ENCODE peak calls at places on chromosome 2, in eight cellular contexts. One of them, this sample, is unnamed.

GRCh38 chr2:195319548-195320415 is 337.2 kb upstream of the SLC39A10 start:
- DNase-seq in K562: no peak
- DNase-seq in CD8-positive, alpha-beta memory T cell: no peak
- DNase-seq in effector memory CD4-positive, alpha-beta T cell: no peak
- DNase-seq in lower leg skin: no peak
- DNase-seq in neural progenitor cell: no peak
- DNase-seq in naive thymus-derived CD4-positive, alpha-beta T cell: no peak
- DNase-seq in choroid plexus epithelial cell: no peak
- DNase-seq in this sample: peak

GRCh38 chr2:46615555-46616487 is 136.5 kb downstream of the TMEM247 start:
- DNase-seq in CD8-positive, alpha-beta memory T cell: peak
- DNase-seq in naive thymus-derived CD4-positive, alpha-beta T cell: no peak
- DNase-seq in K562: no peak
- DNase-seq in choroid plexus epithelial cell: peak
- DNase-seq in lower leg skin: no peak
- DNase-seq in effector memory CD4-positive, alpha-beta T cell: no peak
- DNase-seq in neural progenitor cell: peak
- DNase-seq in this sample: peak

GRCh38 chr2:240946654-240947053 is 40.5 kb downstream of the CROCC2 start:
- DNase-seq in lower leg skin: peak
- DNase-seq in naive thymus-derived CD4-positive, alpha-beta T cell: peak
- DNase-seq in choroid plexus epithelial cell: no peak
- DNase-seq in effector memory CD4-positive, alpha-beta T cell: no peak
- DNase-seq in CD8-positive, alpha-beta memory T cell: no peak
- DNase-seq in K562: no peak
- DNase-seq in neural progenitor cell: no peak
- DNase-seq in this sample: peak

GRCh38 chr2:104547251-104547650 is 306.7 kb upstream of the POU3F3 start:
- DNase-seq in neural progenitor cell: no peak
- DNase-seq in lower leg skin: no peak
- DNase-seq in choroid plexus epithelial cell: no peak
- DNase-seq in effector memory CD4-positive, alpha-beta T cell: no peak
- DNase-seq in naive thymus-derived CD4-positive, alpha-beta T cell: no peak
- DNase-seq in K562: no peak
- DNase-seq in CD8-positive, alpha-beta memory T cell: no peak
- DNase-seq in this sample: no peak

GRCh38 chr2:15748736-15749323 is 157.2 kb downstream of the DDX1 start:
- DNase-seq in K562: peak
- DNase-seq in neural progenitor cell: peak
- DNase-seq in lower leg skin: peak
- DNase-seq in choroid plexus epithelial cell: peak
- DNase-seq in CD8-positive, alpha-beta memory T cell: no peak
- DNase-seq in effector memory CD4-positive, alpha-beta T cell: no peak
- DNase-seq in naive thymus-derived CD4-positive, alpha-beta T cell: no peak
- DNase-seq in this sample: peak

GRCh38 chr2:230748087-230748486 is 35.4 kb downstream of the CAB39 start:
- DNase-seq in CD8-positive, alpha-beta memory T cell: no peak
- DNase-seq in choroid plexus epithelial cell: no peak
- DNase-seq in lower leg skin: no peak
- DNase-seq in effector memory CD4-positive, alpha-beta T cell: no peak
- DNase-seq in K562: no peak
- DNase-seq in naive thymus-derived CD4-positive, alpha-beta T cell: no peak
- DNase-seq in neural progenitor cell: no peak
- DNase-seq in this sample: peak

GRCh38 chr2:182496596-182496995 is 69.8 kb upstream of the PDE1A start:
- DNase-seq in naive thymus-derived CD4-positive, alpha-beta T cell: no peak
- DNase-seq in lower leg skin: no peak
- DNase-seq in neural progenitor cell: no peak
- DNase-seq in effector memory CD4-positive, alpha-beta T cell: no peak
- DNase-seq in choroid plexus epithelial cell: no peak
- DNase-seq in CD8-positive, alpha-beta memory T cell: no peak
- DNase-seq in K562: no peak
- DNase-seq in this sample: no peak

GRCh38 chr2:64393611-64394010 is 60.4 kb upstream of the LGALSL start:
- DNase-seq in choroid plexus epithelial cell: no peak
- DNase-seq in naive thymus-derived CD4-positive, alpha-beta T cell: no peak
- DNase-seq in effector memory CD4-positive, alpha-beta T cell: no peak
- DNase-seq in neural progenitor cell: no peak
- DNase-seq in K562: no peak
- DNase-seq in lower leg skin: peak
- DNase-seq in CD8-positive, alpha-beta memory T cell: no peak
- DNase-seq in this sample: peak

GRCh38 chr2:190547914-190548313 is 13.4 kb upstream of the NEMP2 start:
- DNase-seq in choroid plexus epithelial cell: no peak
- DNase-seq in lower leg skin: no peak
- DNase-seq in CD8-positive, alpha-beta memory T cell: no peak
- DNase-seq in neural progenitor cell: no peak
- DNase-seq in naive thymus-derived CD4-positive, alpha-beta T cell: no peak
- DNase-seq in effector memory CD4-positive, alpha-beta T cell: no peak
- DNase-seq in K562: no peak
- DNase-seq in this sample: peak

GRCh38 chr2:26757873-26758789 is 6.0 kb upstream of the SLC35F6 start:
- DNase-seq in choroid plexus epithelial cell: peak
- DNase-seq in K562: no peak
- DNase-seq in neural progenitor cell: no peak
- DNase-seq in effector memory CD4-positive, alpha-beta T cell: no peak
- DNase-seq in CD8-positive, alpha-beta memory T cell: no peak
- DNase-seq in lower leg skin: no peak
- DNase-seq in naive thymus-derived CD4-positive, alpha-beta T cell: no peak
- DNase-seq in this sample: peak

GRCh38 chr2:75429036-75429435 is 131.7 kb downstream of the EVA1A start:
- DNase-seq in choroid plexus epithelial cell: no peak
- DNase-seq in neural progenitor cell: no peak
- DNase-seq in naive thymus-derived CD4-positive, alpha-beta T cell: no peak
- DNase-seq in CD8-positive, alpha-beta memory T cell: no peak
- DNase-seq in K562: no peak
- DNase-seq in effector memory CD4-positive, alpha-beta T cell: no peak
- DNase-seq in lower leg skin: no peak
- DNase-seq in this sample: no peak

GRCh38 chr2:54726940-54727339 is 3.5 kb downstream of the EML6 start:
- DNase-seq in CD8-positive, alpha-beta memory T cell: no peak
- DNase-seq in lower leg skin: no peak
- DNase-seq in effector memory CD4-positive, alpha-beta T cell: no peak
- DNase-seq in K562: no peak
- DNase-seq in naive thymus-derived CD4-positive, alpha-beta T cell: no peak
- DNase-seq in choroid plexus epithelial cell: no peak
- DNase-seq in neural progenitor cell: no peak
- DNase-seq in this sample: no peak

GRCh38 chr2:105861198-105861597 is 116.5 kb downstream of the NCK2 start:
- DNase-seq in naive thymus-derived CD4-positive, alpha-beta T cell: no peak
- DNase-seq in lower leg skin: peak
- DNase-seq in choroid plexus epithelial cell: no peak
- DNase-seq in CD8-positive, alpha-beta memory T cell: peak
- DNase-seq in neural progenitor cell: no peak
- DNase-seq in effector memory CD4-positive, alpha-beta T cell: peak
- DNase-seq in K562: no peak
- DNase-seq in this sample: no peak

GRCh38 chr2:88669371-88670214 is 21.9 kb upstream of the RPIA start:
- DNase-seq in neural progenitor cell: peak
- DNase-seq in K562: peak
- DNase-seq in choroid plexus epithelial cell: peak
- DNase-seq in naive thymus-derived CD4-positive, alpha-beta T cell: no peak
- DNase-seq in lower leg skin: no peak
- DNase-seq in effector memory CD4-positive, alpha-beta T cell: no peak
- DNase-seq in CD8-positive, alpha-beta memory T cell: no peak
- DNase-seq in this sample: peak

GRCh38 chr2:12045864-12046291 is 299.4 kb downstream of the LPIN1 start:
- DNase-seq in neural progenitor cell: no peak
- DNase-seq in CD8-positive, alpha-beta memory T cell: no peak
- DNase-seq in lower leg skin: no peak
- DNase-seq in choroid plexus epithelial cell: no peak
- DNase-seq in naive thymus-derived CD4-positive, alpha-beta T cell: no peak
- DNase-seq in K562: no peak
- DNase-seq in effector memory CD4-positive, alpha-beta T cell: no peak
- DNase-seq in this sample: no peak

GRCh38 chr2:204900910-204901309 is 355.6 kb downstream of the PARD3B start:
- DNase-seq in naive thymus-derived CD4-positive, alpha-beta T cell: no peak
- DNase-seq in neural progenitor cell: no peak
- DNase-seq in lower leg skin: no peak
- DNase-seq in effector memory CD4-positive, alpha-beta T cell: no peak
- DNase-seq in K562: no peak
- DNase-seq in choroid plexus epithelial cell: no peak
- DNase-seq in CD8-positive, alpha-beta memory T cell: no peak
- DNase-seq in this sample: peak

GRCh38 chr2:21866316-21866715 is 742.5 kb downstream of the TDRD15 start:
- DNase-seq in lower leg skin: no peak
- DNase-seq in naive thymus-derived CD4-positive, alpha-beta T cell: no peak
- DNase-seq in choroid plexus epithelial cell: no peak
- DNase-seq in K562: no peak
- DNase-seq in CD8-positive, alpha-beta memory T cell: no peak
- DNase-seq in effector memory CD4-positive, alpha-beta T cell: no peak
- DNase-seq in neural progenitor cell: no peak
- DNase-seq in this sample: no peak

GRCh38 chr2:45337396-45337795 is 273.7 kb downstream of the SRBD1 start:
- DNase-seq in effector memory CD4-positive, alpha-beta T cell: no peak
- DNase-seq in lower leg skin: peak
- DNase-seq in naive thymus-derived CD4-positive, alpha-beta T cell: no peak
- DNase-seq in neural progenitor cell: no peak
- DNase-seq in choroid plexus epithelial cell: no peak
- DNase-seq in CD8-positive, alpha-beta memory T cell: no peak
- DNase-seq in K562: no peak
- DNase-seq in this sample: no peak

GRCh38 chr2:78564666-78565065 is 460.8 kb upstream of the REG3G start:
- DNase-seq in choroid plexus epithelial cell: no peak
- DNase-seq in naive thymus-derived CD4-positive, alpha-beta T cell: no peak
- DNase-seq in lower leg skin: no peak
- DNase-seq in K562: no peak
- DNase-seq in CD8-positive, alpha-beta memory T cell: no peak
- DNase-seq in effector memory CD4-positive, alpha-beta T cell: no peak
- DNase-seq in neural progenitor cell: no peak
- DNase-seq in this sample: no peak

GRCh38 chr2:72747344-72747743 is 78.5 kb downstream of the EXOC6B start:
- DNase-seq in naive thymus-derived CD4-positive, alpha-beta T cell: no peak
- DNase-seq in effector memory CD4-positive, alpha-beta T cell: no peak
- DNase-seq in lower leg skin: no peak
- DNase-seq in choroid plexus epithelial cell: no peak
- DNase-seq in neural progenitor cell: no peak
- DNase-seq in K562: no peak
- DNase-seq in CD8-positive, alpha-beta memory T cell: no peak
- DNase-seq in this sample: no peak

DNA sequence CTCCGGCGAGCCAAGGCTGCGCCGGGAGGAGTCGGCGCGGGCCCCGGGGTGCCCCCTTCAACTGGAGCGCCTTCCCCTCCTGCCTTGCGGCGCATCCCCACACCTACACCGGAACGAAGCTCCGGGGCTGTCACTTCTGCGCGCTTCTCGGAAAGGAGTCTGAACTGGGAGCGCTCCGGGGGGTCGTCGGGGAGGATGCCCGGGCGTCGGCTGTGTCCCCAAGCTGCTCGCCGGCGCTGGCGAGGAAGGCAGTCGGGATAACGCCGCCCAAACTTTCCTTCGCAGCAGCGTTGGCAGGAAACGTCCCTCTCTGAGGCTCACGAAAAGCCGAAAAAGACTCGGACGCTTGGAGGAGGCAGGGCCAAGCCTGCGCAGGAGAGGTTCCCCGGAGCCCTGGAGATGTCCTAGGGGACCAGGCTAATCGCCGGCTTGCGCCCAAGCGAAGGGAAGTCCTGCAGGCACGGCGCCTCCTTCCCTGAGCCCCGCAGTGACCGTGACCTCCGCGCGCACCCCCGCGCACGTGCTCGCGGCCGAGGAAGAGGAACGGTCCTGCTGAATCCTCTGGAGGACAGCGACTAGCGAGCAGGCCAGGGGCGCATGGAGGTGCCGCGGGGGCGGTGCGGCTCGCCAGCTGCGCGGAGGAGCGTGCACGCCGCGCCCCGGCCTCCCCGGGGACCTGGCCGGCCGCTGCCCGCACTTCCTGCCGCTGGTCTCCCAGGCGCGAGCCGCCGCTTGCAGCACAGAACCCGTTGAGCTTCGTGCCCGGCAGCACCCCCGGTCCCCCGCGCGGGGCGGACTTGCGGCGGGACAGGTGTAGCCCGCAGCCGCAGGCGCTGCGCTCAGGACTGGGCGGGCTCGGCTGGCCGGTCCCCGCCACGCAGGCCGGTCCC is at the start of gene SH3RF3:
- DNase-seq in lower leg skin: peak
- DNase-seq in naive thymus-derived CD4-positive, alpha-beta T cell: peak
- DNase-seq in K562: no peak
- DNase-seq in CD8-positive, alpha-beta memory T cell: peak
- DNase-seq in effector memory CD4-positive, alpha-beta T cell: no peak
- DNase-seq in choroid plexus epithelial cell: peak
- DNase-seq in neural progenitor cell: peak
- DNase-seq in this sample: peak
- H3K4me3 ChIP-seq in lower leg skin: peak
- H3K4me3 ChIP-seq in naive thymus-derived CD4-positive, alpha-beta T cell: peak
- H3K4me3 ChIP-seq in K562: no peak
- H3K4me3 ChIP-seq in CD8-positive, alpha-beta memory T cell: peak
- H3K4me3 ChIP-seq in effector memory CD4-positive, alpha-beta T cell: peak
- H3K4me3 ChIP-seq in choroid plexus epithelial cell: peak
- H3K4me3 ChIP-seq in neural progenitor cell: peak
- H3K4me3 ChIP-seq in this sample: peak

GRCh38 chr2:191835100-191835499 is 11.8 kb downstream of the CAVIN2 start:
- DNase-seq in naive thymus-derived CD4-positive, alpha-beta T cell: no peak
- DNase-seq in K562: no peak
- DNase-seq in choroid plexus epithelial cell: no peak
- DNase-seq in CD8-positive, alpha-beta memory T cell: no peak
- DNase-seq in lower leg skin: no peak
- DNase-seq in neural progenitor cell: no peak
- DNase-seq in effector memory CD4-positive, alpha-beta T cell: no peak
- DNase-seq in this sample: no peak
- H3K4me3 ChIP-seq in naive thymus-derived CD4-positive, alpha-beta T cell: no peak
- H3K4me3 ChIP-seq in K562: peak
- H3K4me3 ChIP-seq in choroid plexus epithelial cell: no peak
- H3K4me3 ChIP-seq in CD8-positive, alpha-beta memory T cell: no peak
- H3K4me3 ChIP-seq in lower leg skin: no peak
- H3K4me3 ChIP-seq in neural progenitor cell: no peak
- H3K4me3 ChIP-seq in effector memory CD4-positive, alpha-beta T cell: no peak
- H3K4me3 ChIP-seq in this sample: no peak

GRCh38 chr2:16755377-16755776 is 89.7 kb upstream of the CYRIA start:
- DNase-seq in naive thymus-derived CD4-positive, alpha-beta T cell: no peak
- DNase-seq in lower leg skin: peak
- DNase-seq in CD8-positive, alpha-beta memory T cell: no peak
- DNase-seq in choroid plexus epithelial cell: no peak
- DNase-seq in K562: no peak
- DNase-seq in effector memory CD4-positive, alpha-beta T cell: no peak
- DNase-seq in neural progenitor cell: no peak
- DNase-seq in this sample: no peak
- H3K4me3 ChIP-seq in naive thymus-derived CD4-positive, alpha-beta T cell: no peak
- H3K4me3 ChIP-seq in lower leg skin: no peak
- H3K4me3 ChIP-seq in CD8-positive, alpha-beta memory T cell: no peak
- H3K4me3 ChIP-seq in choroid plexus epithelial cell: no peak
- H3K4me3 ChIP-seq in K562: no peak
- H3K4me3 ChIP-seq in effector memory CD4-positive, alpha-beta T cell: no peak
- H3K4me3 ChIP-seq in neural progenitor cell: no peak
- H3K4me3 ChIP-seq in this sample: no peak

DNA sequence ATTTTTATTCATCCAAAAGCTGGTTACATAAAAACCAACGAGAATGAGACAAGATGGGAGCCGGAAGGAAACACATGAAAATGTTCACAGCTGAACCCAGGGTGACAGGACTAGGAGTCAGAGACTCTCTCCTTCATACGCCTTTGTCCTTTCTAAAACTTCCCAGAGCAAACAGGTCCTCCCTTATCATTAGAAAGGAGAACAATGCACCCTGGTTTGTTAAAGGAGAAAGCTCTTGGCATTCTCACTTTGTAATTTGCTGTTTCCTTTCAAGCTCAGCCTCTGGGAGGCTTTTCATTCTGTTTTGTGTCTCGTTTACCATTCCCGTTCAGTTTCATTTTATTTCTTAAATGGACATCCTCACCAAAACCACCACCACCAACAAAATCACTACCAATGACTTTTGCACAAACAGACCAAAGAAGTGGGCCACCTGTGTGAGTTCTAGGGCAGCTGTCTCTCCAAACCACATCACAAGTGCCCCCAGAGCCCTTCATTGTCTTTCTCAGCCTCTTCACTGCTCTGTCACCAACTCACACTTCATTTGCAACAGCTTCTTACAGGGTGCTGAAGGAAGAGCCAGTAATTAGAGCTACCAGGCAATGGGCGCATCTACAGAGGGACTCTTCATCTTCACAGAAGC is 105.3 kb downstream of the HDAC4 start:
- DNase-seq in effector memory CD4-positive, alpha-beta T cell: no peak
- DNase-seq in naive thymus-derived CD4-positive, alpha-beta T cell: no peak
- DNase-seq in CD8-positive, alpha-beta memory T cell: peak
- DNase-seq in neural progenitor cell: peak
- DNase-seq in K562: no peak
- DNase-seq in lower leg skin: no peak
- DNase-seq in choroid plexus epithelial cell: no peak
- DNase-seq in this sample: no peak
- H3K4me3 ChIP-seq in effector memory CD4-positive, alpha-beta T cell: peak
- H3K4me3 ChIP-seq in naive thymus-derived CD4-positive, alpha-beta T cell: peak
- H3K4me3 ChIP-seq in CD8-positive, alpha-beta memory T cell: peak
- H3K4me3 ChIP-seq in neural progenitor cell: no peak
- H3K4me3 ChIP-seq in K562: no peak
- H3K4me3 ChIP-seq in lower leg skin: no peak
- H3K4me3 ChIP-seq in choroid plexus epithelial cell: no peak
- H3K4me3 ChIP-seq in this sample: no peak

This sample was measured in bronchial epithelial cell.